ENCODE peak calls at places on chromosomes 6 and 20, in four cellular contexts. One of them, this sample, is unnamed. For H3K4me1, the result is how much of the 10 kb centered on the place peaks cover.

GRCh38 chr20:32516985-32517873 is 67.9 kb downstream of the NOL4L start:
- DNase-seq in gastrocnemius medialis: no peak
- DNase-seq in body of pancreas: no peak
- DNase-seq in breast epithelium: peak
- DNase-seq in this sample: no peak

GRCh38 chr20:49259799-49260198 is 18.1 kb downstream of the ZNFX1 start:
- DNase-seq in gastrocnemius medialis: no peak
- DNase-seq in breast epithelium: no peak
- DNase-seq in body of pancreas: no peak
- DNase-seq in this sample: no peak

GRCh38 chr6:5989141-5989723 is 17.5 kb downstream of the NRN1 start:
- DNase-seq in gastrocnemius medialis: peak
- DNase-seq in body of pancreas: peak
- DNase-seq in breast epithelium: no peak
- DNase-seq in this sample: no peak

GRCh38 chr6:148379966-148380653 is 37.5 kb downstream of the SASH1 start:
- DNase-seq in gastrocnemius medialis: peak
- DNase-seq in breast epithelium: no peak
- DNase-seq in body of pancreas: no peak
- DNase-seq in this sample: no peak

GRCh38 chr6:67933278-67933677 is 701.8 kb upstream of the ADGRB3 start:
- DNase-seq in body of pancreas: no peak
- DNase-seq in breast epithelium: no peak
- DNase-seq in gastrocnemius medialis: no peak
- DNase-seq in this sample: no peak

GRCh38 chr6:90631046-90631445 is 44.2 kb upstream of the MAP3K7 start:
- DNase-seq in gastrocnemius medialis: no peak
- DNase-seq in breast epithelium: no peak
- DNase-seq in body of pancreas: no peak
- DNase-seq in this sample: no peak

GRCh38 chr6:26240157-26240980 is 124.6 kb upstream of the BTN3A2 start:
- DNase-seq in body of pancreas: peak
- DNase-seq in gastrocnemius medialis: peak
- DNase-seq in breast epithelium: peak
- DNase-seq in this sample: peak

GRCh38 chr6:80335061-80335660 is 228.7 kb downstream of the BCKDHB start:
- DNase-seq in breast epithelium: no peak
- DNase-seq in gastrocnemius medialis: no peak
- DNase-seq in body of pancreas: no peak
- DNase-seq in this sample: no peak

GRCh38 chr6:112571486-112571885 is 224.4 kb downstream of the RFPL4B start:
- DNase-seq in body of pancreas: peak
- DNase-seq in breast epithelium: no peak
- DNase-seq in gastrocnemius medialis: no peak
- DNase-seq in this sample: peak

GRCh38 chr20:4957939-4958362 is 43.4 kb downstream of the SLC23A2 start:
- DNase-seq in breast epithelium: no peak
- DNase-seq in gastrocnemius medialis: no peak
- DNase-seq in body of pancreas: no peak
- DNase-seq in this sample: no peak

GRCh38 chr6:24273471-24273870 is 84.4 kb downstream of the DCDC2 start:
- DNase-seq in gastrocnemius medialis: peak
- DNase-seq in body of pancreas: no peak
- DNase-seq in breast epithelium: no peak
- DNase-seq in this sample: no peak

GRCh38 chr20:3990741-3991140 is 24.6 kb downstream of the RNF24 start:
- DNase-seq in gastrocnemius medialis: no peak
- DNase-seq in breast epithelium: no peak
- DNase-seq in body of pancreas: no peak
- DNase-seq in this sample: no peak

GRCh38 chr6:169173532-169174268 is 79.9 kb downstream of the THBS2 start:
- DNase-seq in gastrocnemius medialis: no peak
- DNase-seq in breast epithelium: no peak
- DNase-seq in body of pancreas: no peak
- DNase-seq in this sample: no peak

GRCh38 chr6:53465732-53466131 is 79.2 kb downstream of the GCLC start:
- DNase-seq in breast epithelium: peak
- DNase-seq in body of pancreas: peak
- DNase-seq in gastrocnemius medialis: peak
- DNase-seq in this sample: no peak

GRCh38 chr20:41009960-41010359 is 18.7 kb upstream of the TOP1 start:
- DNase-seq in gastrocnemius medialis: no peak
- DNase-seq in breast epithelium: no peak
- DNase-seq in body of pancreas: no peak
- DNase-seq in this sample: no peak

GRCh38 chr6:130307752-130308361 is 58.0 kb upstream of the TMEM200A start:
- DNase-seq in breast epithelium: no peak
- DNase-seq in body of pancreas: no peak
- DNase-seq in gastrocnemius medialis: no peak
- DNase-seq in this sample: no peak

GRCh38 chr6:140256213-140256612 is 881.8 kb upstream of the CITED2 start:
- DNase-seq in gastrocnemius medialis: no peak
- DNase-seq in body of pancreas: no peak
- DNase-seq in breast epithelium: no peak
- DNase-seq in this sample: no peak

GRCh38 chr6:56416247-56416646 is 168.9 kb upstream of the COL21A1 start:
- DNase-seq in body of pancreas: no peak
- DNase-seq in breast epithelium: no peak
- DNase-seq in gastrocnemius medialis: no peak
- DNase-seq in this sample: no peak

GRCh38 chr20:46364670-46365482 is 41.5 kb downstream of the ELMO2 start:
- DNase-seq in gastrocnemius medialis: no peak
- DNase-seq in breast epithelium: no peak
- DNase-seq in body of pancreas: peak
- DNase-seq in this sample: no peak

GRCh38 chr6:139872635-139873034 is 498.2 kb upstream of the CITED2 start:
- DNase-seq in breast epithelium: no peak
- DNase-seq in body of pancreas: no peak
- DNase-seq in gastrocnemius medialis: no peak
- DNase-seq in this sample: no peak

GRCh38 chr20:37521091-37521771 is at the start of gene NNAT:
- DNase-seq in body of pancreas: no peak
- DNase-seq in gastrocnemius medialis: no peak
- DNase-seq in breast epithelium: no peak
- DNase-seq in this sample: peak

GRCh38 chr6:25971187-25971811 is 8.7 kb downstream of the TRIM38 start:
- DNase-seq in gastrocnemius medialis: peak
- DNase-seq in breast epithelium: no peak
- DNase-seq in body of pancreas: peak
- DNase-seq in this sample: no peak

GRCh38 chr6:106134087-106134770 is 48.1 kb downstream of the PRDM1 start:
- DNase-seq in gastrocnemius medialis: no peak
- DNase-seq in body of pancreas: no peak
- DNase-seq in breast epithelium: no peak
- DNase-seq in this sample: peak

GRCh38 chr6:78867020-78867369 is 356 bp upstream of the IRAK1BP1 start:
- DNase-seq in body of pancreas: no peak
- DNase-seq in breast epithelium: no peak
- DNase-seq in gastrocnemius medialis: no peak
- DNase-seq in this sample: no peak

GRCh38 chr6:149566372-149567193 is at the start of gene GINM1:
- DNase-seq in body of pancreas: peak
- DNase-seq in gastrocnemius medialis: peak
- DNase-seq in breast epithelium: peak
- DNase-seq in this sample: peak

GRCh38 chr6:11012295-11012754 is 31.8 kb downstream of the ELOVL2 start:
- DNase-seq in gastrocnemius medialis: no peak
- DNase-seq in body of pancreas: no peak
- DNase-seq in breast epithelium: no peak
- DNase-seq in this sample: no peak

GRCh38 chr20:4811661-4812181 is 90.0 kb downstream of the PRND start:
- DNase-seq in body of pancreas: peak
- DNase-seq in gastrocnemius medialis: peak
- DNase-seq in breast epithelium: no peak
- DNase-seq in this sample: peak

GRCh38 chr6:152380351-152380767 is 256.8 kb downstream of the SYNE1 start:
- DNase-seq in gastrocnemius medialis: no peak
- DNase-seq in breast epithelium: no peak
- DNase-seq in body of pancreas: peak
- DNase-seq in this sample: no peak
- TF ChIP-seq POLR2A in gastrocnemius medialis: peak
- TF ChIP-seq POLR2A in breast epithelium: no peak
- TF ChIP-seq POLR2A in body of pancreas: no peak
- TF ChIP-seq POLR2A in this sample: no peak

DNA sequence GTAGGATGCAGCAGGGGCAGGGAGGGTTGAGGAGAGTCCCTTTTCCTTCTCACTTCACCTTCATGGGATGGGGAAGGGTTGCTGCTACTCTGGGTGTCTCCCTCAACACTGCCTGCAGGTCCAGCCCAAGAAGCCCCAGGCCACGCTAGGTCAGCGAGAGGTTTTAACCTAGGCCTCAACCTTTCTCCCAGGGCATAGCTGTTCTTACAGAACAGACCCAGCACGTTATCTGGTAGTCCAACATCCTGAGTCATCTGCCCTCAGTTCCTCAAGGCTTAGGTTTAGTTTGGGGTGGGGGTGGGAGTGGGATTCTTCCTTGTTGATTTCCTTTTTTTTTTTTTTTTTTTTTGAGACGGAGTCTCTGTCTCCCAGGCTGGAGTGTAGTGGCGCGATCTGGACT is 15.8 kb downstream of the LRRC73 start:
- DNase-seq in gastrocnemius medialis: no peak
- DNase-seq in breast epithelium: no peak
- DNase-seq in body of pancreas: no peak
- DNase-seq in this sample: no peak
- H3K4me1 ChIP-seq in gastrocnemius medialis: under half
- H3K4me1 ChIP-seq in breast epithelium: under half
- H3K4me1 ChIP-seq in body of pancreas: under half
- H3K4me1 ChIP-seq in this sample: under half

DNA sequence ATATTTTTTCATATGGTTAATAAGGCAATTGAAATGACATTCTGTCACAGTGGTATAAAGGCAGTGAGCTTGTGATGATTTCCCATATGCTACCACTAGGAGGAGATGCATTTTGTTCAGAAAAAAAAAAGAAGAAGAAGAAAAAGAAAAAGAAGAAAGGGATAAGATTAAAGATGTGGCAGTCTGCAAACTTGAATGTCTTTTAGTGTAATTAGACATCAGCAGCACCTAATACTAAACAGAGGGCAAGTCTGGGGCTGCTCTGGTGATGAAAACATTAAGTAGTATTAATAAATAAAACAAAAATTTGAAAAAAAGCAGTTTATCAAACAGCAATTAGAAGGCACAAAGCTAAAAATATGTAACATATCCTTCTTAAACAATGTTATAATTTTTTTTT is 95.4 kb upstream of the DEFB112 start:
- DNase-seq in gastrocnemius medialis: no peak
- DNase-seq in breast epithelium: no peak
- DNase-seq in body of pancreas: no peak
- DNase-seq in this sample: no peak
- H3K27ac ChIP-seq in gastrocnemius medialis: no peak
- H3K27ac ChIP-seq in breast epithelium: no peak
- H3K27ac ChIP-seq in body of pancreas: no peak
- H3K27ac ChIP-seq in this sample: no peak

GRCh38 chr6:73262701-73263569 is at the start of gene KHDC1:
- DNase-seq in breast epithelium: no peak
- DNase-seq in gastrocnemius medialis: peak
- DNase-seq in body of pancreas: peak
- DNase-seq in this sample: peak
- TF ChIP-seq POLR2A in breast epithelium: no peak
- TF ChIP-seq POLR2A in gastrocnemius medialis: no peak
- TF ChIP-seq POLR2A in body of pancreas: peak
- TF ChIP-seq POLR2A in this sample: no peak

GRCh38 chr6:161406633-161407032 is 132.8 kb upstream of the AGPAT4 start:
- DNase-seq in gastrocnemius medialis: no peak
- DNase-seq in breast epithelium: no peak
- DNase-seq in body of pancreas: no peak
- DNase-seq in this sample: no peak
- H3K4me1 ChIP-seq in gastrocnemius medialis: under half
- H3K4me1 ChIP-seq in breast epithelium: under half
- H3K4me1 ChIP-seq in body of pancreas: under half
- H3K4me1 ChIP-seq in this sample: under half

GRCh38 chr6:144190051-144190450 is 39.7 kb downstream of the STX11 start:
- DNase-seq in gastrocnemius medialis: no peak
- DNase-seq in body of pancreas: no peak
- DNase-seq in breast epithelium: no peak
- DNase-seq in this sample: no peak
- H3K27ac ChIP-seq in gastrocnemius medialis: no peak
- H3K27ac ChIP-seq in body of pancreas: peak
- H3K27ac ChIP-seq in breast epithelium: no peak
- H3K27ac ChIP-seq in this sample: no peak

DNA sequence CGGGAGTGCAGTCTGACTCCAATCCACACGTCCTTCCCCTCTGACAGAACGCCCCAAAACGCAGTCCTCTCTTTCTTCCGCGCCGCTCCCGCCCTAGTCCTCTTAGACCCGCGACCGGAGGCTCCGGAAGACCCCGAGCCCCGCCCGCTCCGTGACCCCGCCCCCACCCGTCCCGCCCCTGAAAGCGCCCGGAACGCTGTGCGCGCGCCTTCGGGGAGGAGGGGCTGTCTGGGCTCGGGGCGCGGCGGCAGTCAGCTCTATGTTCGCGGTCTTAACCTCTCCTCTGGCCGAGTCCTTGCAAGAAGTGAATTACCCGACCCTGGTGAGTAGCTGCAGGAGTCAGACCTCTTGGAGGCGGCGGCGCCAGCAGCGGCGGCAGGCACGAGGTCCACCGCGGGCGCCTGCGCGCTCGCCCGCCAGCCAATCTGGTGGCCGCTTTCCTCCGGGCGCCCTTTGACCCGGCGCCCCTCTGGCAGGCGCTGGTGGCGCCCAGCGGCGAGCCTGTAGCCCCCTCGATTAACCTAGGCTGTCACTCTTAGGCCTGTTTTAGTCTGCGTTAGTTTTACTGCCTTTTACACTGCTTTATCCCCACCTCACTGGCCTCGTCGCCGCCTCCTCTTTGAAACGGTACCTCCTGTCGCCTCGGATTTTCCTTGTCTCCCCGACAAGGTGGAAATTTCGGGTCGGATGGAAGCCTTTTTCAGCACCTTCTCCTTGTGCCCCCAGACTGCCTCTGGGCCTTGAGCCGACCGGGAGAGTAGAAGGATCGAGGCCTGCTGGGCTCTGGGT is at the start of gene MANEA:
- DNase-seq in breast epithelium: peak
- DNase-seq in body of pancreas: peak
- DNase-seq in gastrocnemius medialis: peak
- DNase-seq in this sample: peak
- TF ChIP-seq POLR2A in breast epithelium: no peak
- TF ChIP-seq POLR2A in body of pancreas: peak
- TF ChIP-seq POLR2A in gastrocnemius medialis: peak
- TF ChIP-seq POLR2A in this sample: no peak

This sample was measured in stomach.